ENCODE peak calls at places on chromosome 16, in six cellular contexts. I is effector memory CD4-positive, alpha-beta T cell; B is HFF-Myc; Q is Jurkat, Clone E6-1; Y is SJSA1; O is stomach. U is an unnamed sample.

GRCh38 chr16:58047557-58048348 is 22.2 kb downstream of the MMP15 start:
- DNase-seq in I (no peak), B (no peak), Q (no peak), Y (no peak), O (no peak), U (no peak)

GRCh38 chr16:71216714-71217113 is 13.8 kb downstream of the HYDIN start:
- DNase-seq in I (no peak), B (no peak), Q (no peak), Y (no peak), O (no peak), U (no peak)

GRCh38 chr16:30762991-30763725 is 1.0 kb downstream of the RNF40 start:
- DNase-seq in I (no peak), B (no peak), Q (no peak), Y (no peak), O (no peak), U (no peak)

GRCh38 chr16:23505180-23505665 is 5.1 kb downstream of the GGA2 start:
- DNase-seq in I (no peak), B (no peak), Q (no peak), Y (no peak), O (no peak), U (no peak)

GRCh38 chr16:49567940-49568339 is 194.3 kb downstream of the C16orf78 start:
- DNase-seq in I (no peak), B (no peak), Q (peak; percentile 1), Y (no peak), O (no peak), U (no peak)

GRCh38 chr16:56547120-56547948 is 17.5 kb upstream of the MT4 start:
- DNase-seq in I (no peak), B (peak; percentile 88), Q (peak; percentile 4), Y (peak; percentile 5), O (no peak), U (no peak)

GRCh38 chr16:25922438-25922837 is 230.7 kb downstream of the HS3ST4 start:
- DNase-seq in I (no peak), B (no peak), Q (no peak), Y (no peak), O (no peak), U (no peak)

GRCh38 chr16:57814896-57815295 is 12.6 kb upstream of the KIFC3 start:
- DNase-seq in I (no peak), B (no peak), Q (no peak), Y (no peak), O (no peak), U (no peak)

GRCh38 chr16:66207139-66207863 is 159.2 kb upstream of the CDH5 start:
- DNase-seq in I (no peak), B (no peak), Q (no peak), Y (no peak), O (no peak), U (no peak)

GRCh38 chr16:77618011-77618410 is 104.3 kb upstream of the NUDT7 start:
- DNase-seq in I (no peak), B (no peak), Q (no peak), Y (no peak), O (no peak), U (no peak)

GRCh38 chr16:75197522-75198134 is 9.3 kb downstream of the CTRB2 start:
- DNase-seq in I (no peak), B (no peak), Q (no peak), Y (peak; percentile 19), O (peak; percentile 8), U (no peak)

GRCh38 chr16:12210925-12211869 is 234.7 kb downstream of the SNX29 start:
- DNase-seq in I (no peak), B (no peak), Q (no peak), Y (no peak), O (no peak), U (no peak)

GRCh38 chr16:57750796-57751538 is 15.4 kb downstream of the KATNB1 start:
- DNase-seq in I (no peak), B (no peak), Q (no peak), Y (no peak), O (no peak), U (no peak)

DNA sequence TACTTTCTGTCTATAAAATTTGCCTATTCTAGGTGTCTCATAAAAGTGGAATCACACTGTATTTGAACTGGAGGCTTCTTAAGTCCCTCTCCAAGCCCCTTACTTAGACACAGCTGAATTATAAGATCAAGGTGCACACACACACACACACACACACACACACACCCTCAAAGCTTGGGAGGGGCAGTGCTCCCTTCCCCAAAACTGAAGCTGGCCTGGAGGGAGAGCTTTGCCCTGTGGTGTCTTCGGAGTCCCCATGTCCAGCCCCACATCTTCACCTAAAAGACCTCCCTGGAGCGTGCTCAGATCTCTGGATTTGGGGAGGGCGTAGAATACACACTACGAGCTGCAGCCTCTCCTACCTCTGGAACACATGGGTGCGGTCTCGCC is 828 bp downstream of the EMP2 start:
- DNase-seq in I (no peak), B (no peak), Q (no peak), Y (no peak), O (no peak), U (no peak)
- H3K4me3 ChIP-seq in I (no peak overlapping the region), B (peak overlapping the region; percentile 79), Q (no peak overlapping the region), Y (peak overlapping the region; percentile 61), O (peak overlapping the region; percentile 90), U (no peak overlapping the region)

GRCh38 chr16:88770459-88771293 is 14.3 kb downstream of the PIEZO1 start:
- DNase-seq in I (no peak), B (no peak), Q (no peak), Y (peak; percentile 99), O (peak; percentile 40), U (no peak)
- H3K4me3 ChIP-seq in I (no peak overlapping the region), B (no peak overlapping the region), Q (no peak overlapping the region), Y (peak overlapping the region; percentile 24), O (peak overlapping the region; percentile 22), U (no peak overlapping the region)

DNA sequence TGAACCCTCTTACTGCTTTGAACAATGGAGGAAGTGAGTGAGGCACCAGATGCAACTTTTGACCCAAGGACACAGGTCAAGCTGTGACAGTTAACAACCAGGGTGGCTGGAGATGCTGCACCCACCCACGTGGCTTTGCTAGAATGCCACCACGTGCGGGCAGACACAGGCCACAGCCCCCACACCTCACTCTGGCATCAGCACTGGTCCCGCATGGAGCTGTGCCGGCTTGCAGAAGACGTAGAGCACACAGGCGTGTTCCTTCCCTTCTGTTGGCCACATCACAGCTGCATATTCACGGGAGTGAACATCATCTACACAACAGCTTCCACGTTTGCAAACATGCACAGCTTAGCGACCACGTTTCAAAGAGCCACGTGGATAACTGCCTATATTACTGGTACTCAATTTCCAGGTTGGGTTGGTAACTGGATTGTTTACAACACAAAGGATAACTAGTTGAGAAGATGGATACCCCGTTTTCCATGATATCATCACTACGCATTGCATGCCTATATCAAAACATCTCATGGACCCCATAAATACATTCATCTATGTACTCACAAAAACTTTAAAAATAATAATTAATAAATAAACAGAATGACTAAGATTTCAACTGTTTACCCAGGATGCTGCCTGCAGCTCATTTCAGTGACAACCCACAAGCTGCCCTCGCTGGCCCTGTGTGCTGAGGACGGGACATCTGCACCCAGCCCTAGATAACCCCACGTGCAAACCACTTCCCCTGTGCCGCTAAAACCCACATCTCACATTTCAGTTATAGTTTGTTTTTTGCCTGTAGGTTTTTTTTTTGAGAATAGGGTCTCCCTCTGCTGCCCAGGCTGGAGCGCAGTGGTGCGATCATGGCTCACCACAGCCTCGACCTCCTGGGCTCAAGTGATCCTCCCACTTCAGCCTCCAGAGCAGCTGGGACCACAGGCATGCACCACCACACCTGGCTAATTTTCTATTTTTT is 132.0 kb downstream of the ANKRD11 start:
- DNase-seq in I (peak; percentile 30), B (no peak), Q (peak; percentile 85), Y (no peak), O (no peak), U (no peak)
- H3K4me3 ChIP-seq in I (no peak overlapping the region), B (no peak overlapping the region), Q (peak overlapping the region; percentile 39), Y (no peak overlapping the region), O (no peak overlapping the region), U (no peak overlapping the region)

DNA sequence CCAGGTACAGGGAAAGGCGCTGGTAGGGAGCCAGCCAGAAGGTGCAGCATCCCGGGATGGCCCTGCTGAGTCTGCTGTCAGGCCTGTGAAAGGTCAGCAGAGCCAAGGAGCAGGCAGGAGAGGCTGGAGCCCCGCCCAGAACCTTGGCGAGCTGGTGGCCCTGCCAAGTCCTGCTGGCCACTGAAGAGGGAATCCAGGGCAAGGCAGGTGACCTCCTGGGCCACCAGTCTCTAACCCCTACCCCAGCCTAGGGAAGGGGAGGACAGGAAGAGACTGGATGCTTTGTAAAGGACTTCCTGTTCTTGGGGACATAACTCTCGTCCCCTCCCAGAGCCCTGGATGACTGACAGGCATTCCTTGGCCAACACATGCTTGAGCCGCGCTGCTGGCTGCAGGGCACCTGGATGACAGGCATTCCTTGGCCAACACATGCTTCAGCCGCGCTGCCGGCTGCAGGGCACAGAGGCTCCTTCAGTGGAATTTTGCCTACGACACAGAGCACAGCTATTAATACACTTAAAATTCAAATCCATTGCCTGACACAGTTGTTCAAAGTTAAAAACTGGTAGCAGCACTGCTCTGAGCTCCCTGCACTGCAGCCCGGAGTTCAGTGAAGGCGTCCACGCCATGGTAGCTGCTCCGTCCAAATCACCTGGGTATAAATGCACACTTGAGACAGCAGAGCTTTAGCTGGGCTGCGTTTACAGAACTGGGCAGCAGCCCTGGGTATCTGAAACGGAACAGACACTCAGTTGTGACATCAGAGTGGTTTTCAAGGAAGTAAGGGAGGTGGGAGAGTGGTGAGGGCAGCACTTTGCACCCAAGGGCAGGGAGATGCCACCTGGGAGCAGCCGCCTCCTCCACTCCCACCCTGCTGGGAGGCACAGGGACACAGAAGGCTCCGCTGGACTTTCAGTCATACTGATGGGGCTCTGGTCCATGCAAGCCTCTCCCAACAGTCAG is 2.0 kb upstream of the BRICD5 start:
- DNase-seq in I (no peak), B (no peak), Q (no peak), Y (no peak), O (peak; percentile 60), U (no peak)
- H3K4me3 ChIP-seq in I (no peak overlapping the region), B (peak overlapping the region; percentile 68), Q (peak overlapping the region; percentile 60), Y (peak overlapping the region; percentile 99), O (peak overlapping the region; percentile 77), U (peak overlapping the region; percentile 98)

GRCh38 chr16:1154887-1155331 is 2.0 kb downstream of the CACNA1H start:
- DNase-seq in I (no peak), B (no peak), Q (no peak), Y (no peak), O (no peak), U (no peak)
- H3K4me3 ChIP-seq in I (no peak overlapping the region), B (no peak overlapping the region), Q (no peak overlapping the region), Y (no peak overlapping the region), O (peak overlapping the region; percentile 50), U (no peak overlapping the region)

DNA sequence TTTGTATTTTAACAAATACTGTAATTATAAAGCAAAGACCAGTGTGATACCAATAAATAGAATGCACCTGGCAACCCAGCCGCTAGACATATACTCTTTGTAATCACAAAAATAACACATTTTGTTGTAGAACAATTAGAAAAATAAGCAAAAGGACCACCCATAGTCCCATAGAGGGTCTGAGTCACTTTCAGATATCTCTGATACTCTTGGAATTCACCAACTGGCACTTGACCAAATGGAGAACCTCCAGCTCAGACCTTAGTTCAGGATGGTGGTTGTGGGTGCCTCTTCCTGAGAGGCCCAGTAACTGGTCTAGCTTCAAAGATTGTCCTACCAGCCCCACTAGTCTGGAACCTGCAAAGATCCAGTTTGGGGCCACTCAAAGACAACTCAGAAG is 789 bp upstream of the TERF2 start:
- DNase-seq in I (no peak), B (no peak), Q (no peak), Y (peak; percentile 92), O (no peak), U (no peak)
- H3K4me3 ChIP-seq in I (no peak overlapping the region), B (peak overlapping the region; percentile 85), Q (peak overlapping the region; percentile 73), Y (no peak overlapping the region), O (peak overlapping the region; percentile 81), U (no peak overlapping the region)

GRCh38 chr16:27108826-27109665 is 42.3 kb downstream of the C16orf82 start:
- DNase-seq in I (no peak), B (no peak), Q (no peak), Y (no peak), O (no peak), U (no peak)
- H3K4me3 ChIP-seq in I (peak overlapping the region; percentile 28), B (no peak overlapping the region), Q (peak overlapping the region; percentile 20), Y (no peak overlapping the region), O (peak overlapping the region; percentile 39), U (no peak overlapping the region)